ENCODE peak calls at places on chromosome 1, in four cellular contexts. Y, N, O and W are unnamed samples.

GRCh38 chr1:20850021-20850420 is 62.9 kb upstream of the HP1BP3 start:
- DNase-seq in Y (no peak), N (no peak), O (no peak), W (no peak)

GRCh38 chr1:202012544-202013478 is 2.4 kb downstream of the ELF3 start:
- DNase-seq in Y (no peak), N (no peak), O (no peak), W (no peak)

GRCh38 chr1:1122078-1122811 is 6.4 kb upstream of the C1orf159 start:
- DNase-seq in Y (peak; percentile 57), N (peak; percentile 45), O (peak; percentile 89), W (peak; percentile 100)

GRCh38 chr1:221294244-221294643 is 415.0 kb downstream of the HLX start:
- DNase-seq in Y (no peak), N (no peak), O (peak; percentile 24), W (no peak)

GRCh38 chr1:35544976-35545375 is 12.2 kb downstream of the KIAA0319L start:
- DNase-seq in Y (no peak), N (no peak), O (peak; percentile 34), W (no peak)

GRCh38 chr1:245493029-245493428 is 338.2 kb downstream of the KIF26B start:
- DNase-seq in Y (no peak), N (no peak), O (peak; percentile 53), W (no peak)

GRCh38 chr1:202063093-202063492 is 52.7 kb downstream of the ELF3 start:
- DNase-seq in Y (no peak), N (peak; percentile 19), O (no peak), W (no peak)

GRCh38 chr1:69567847-69568434 is at the start of gene LRRC7:
- DNase-seq in Y (peak; percentile 34), N (peak; percentile 23), O (peak; percentile 31), W (peak; percentile 73)

GRCh38 chr1:1001631-1002300 is 1.9 kb upstream of the HES4 start:
- DNase-seq in Y (peak; percentile 65), N (peak; percentile 53), O (peak; percentile 77), W (peak; percentile 99)

GRCh38 chr1:223345720-223346119 is 18.3 kb downstream of the SUSD4 start:
- DNase-seq in Y (no peak), N (no peak), O (no peak), W (no peak)

GRCh38 chr1:214312530-214313051 is 31.6 kb downstream of the SMYD2 start:
- DNase-seq in Y (no peak), N (no peak), O (no peak), W (no peak)

GRCh38 chr1:39262802-39263201 is 58.3 kb downstream of the MACF1 start:
- DNase-seq in Y (no peak), N (no peak), O (no peak), W (no peak)

GRCh38 chr1:79745928-79746327 is 739.4 kb upstream of the ADGRL4 start:
- DNase-seq in Y (peak; percentile 65), N (peak; percentile 5), O (no peak), W (no peak)

GRCh38 chr1:159986093-159986492 is 32.1 kb upstream of the SLAMF9 start:
- DNase-seq in Y (no peak), N (no peak), O (no peak), W (no peak)

GRCh38 chr1:225517221-225517620 is 89.4 kb upstream of the LBR start:
- DNase-seq in Y (no peak), N (no peak), O (no peak), W (no peak)

GRCh38 chr1:230825804-230826160 is 42.5 kb downstream of the C1orf198 start:
- DNase-seq in Y (no peak), N (no peak), O (peak; percentile 64), W (no peak)

GRCh38 chr1:150505431-150505830 is 2.5 kb upstream of the ECM1 start:
- DNase-seq in Y (no peak), N (no peak), O (no peak), W (peak; percentile 22)

GRCh38 chr1:213362598-213362997 is 311.6 kb downstream of the RPS6KC1 start:
- DNase-seq in Y (no peak), N (no peak), O (no peak), W (no peak)

GRCh38 chr1:62356257-62356835 is 37.1 kb upstream of the KANK4 start:
- DNase-seq in Y (no peak), N (peak; percentile 91), O (peak; percentile 92), W (peak; percentile 97)

GRCh38 chr1:1440941-1441888 is 5.7 kb downstream of the VWA1 start:
- DNase-seq in Y (peak; percentile 37), N (peak; percentile 20), O (peak; percentile 68), W (peak; percentile 100)

GRCh38 chr1:44568128-44568900 is 106.0 kb downstream of the TMEM53 start:
- DNase-seq in Y (no peak), N (no peak), O (no peak), W (no peak)

GRCh38 chr1:109582021-109582420 is 33.6 kb downstream of the GNAI3 start:
- DNase-seq in Y (no peak), N (no peak), O (no peak), W (no peak)

GRCh38 chr1:195495720-195496635 is 1112.3 kb downstream of the KCNT2 start:
- DNase-seq in Y (no peak), N (no peak), O (no peak), W (no peak)

DNA sequence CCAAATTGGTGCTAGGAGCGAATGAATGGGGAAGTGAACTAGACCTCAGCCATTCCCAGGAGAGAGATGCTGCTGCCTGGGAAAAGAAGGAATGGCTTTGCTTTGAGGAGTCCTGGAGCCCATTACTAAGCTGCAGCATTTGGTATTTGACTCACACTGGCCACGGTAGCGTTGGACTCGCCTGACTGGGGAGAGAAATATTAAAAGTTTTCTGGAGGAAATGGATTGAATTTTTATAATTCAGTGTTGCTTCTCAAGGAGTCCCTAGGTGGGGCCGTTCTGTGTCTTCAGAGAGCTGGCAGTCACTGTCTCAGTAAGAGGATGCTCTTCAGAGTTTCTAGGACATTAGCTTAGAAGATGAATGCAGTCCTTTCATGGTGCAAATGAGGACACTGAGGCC is 40.2 kb downstream of the PIK3CD start:
- DNase-seq in Y (no peak), N (peak; percentile 22), O (peak; percentile 33), W (peak; percentile 77)
- H3K36me3 ChIP-seq in Y (no peaks in the 10 kb centered on the region), N (no peaks in the 10 kb centered on the region), O (no peaks in the 10 kb centered on the region), W (no peaks in the 10 kb centered on the region)

GRCh38 chr1:189816558-189816957 is 661.1 kb downstream of the BRINP3 start:
- DNase-seq in Y (no peak), N (no peak), O (no peak), W (no peak)
- H3K4me2 ChIP-seq in Y (no peak overlapping the region), N (no peak overlapping the region), O (no peak overlapping the region), W (no peak overlapping the region)

GRCh38 chr1:19468397-19468956 is 16.9 kb downstream of the CAPZB start:
- DNase-seq in Y (no peak), N (no peak), O (no peak), W (no peak)
- H3K4me1 ChIP-seq in Y (peaks cover 20% of the 10 kb centered on the region), N (peaks cover 20% of the 10 kb centered on the region), O (peaks cover 45% of the 10 kb centered on the region), W (peaks cover 24% of the 10 kb centered on the region)

DNA sequence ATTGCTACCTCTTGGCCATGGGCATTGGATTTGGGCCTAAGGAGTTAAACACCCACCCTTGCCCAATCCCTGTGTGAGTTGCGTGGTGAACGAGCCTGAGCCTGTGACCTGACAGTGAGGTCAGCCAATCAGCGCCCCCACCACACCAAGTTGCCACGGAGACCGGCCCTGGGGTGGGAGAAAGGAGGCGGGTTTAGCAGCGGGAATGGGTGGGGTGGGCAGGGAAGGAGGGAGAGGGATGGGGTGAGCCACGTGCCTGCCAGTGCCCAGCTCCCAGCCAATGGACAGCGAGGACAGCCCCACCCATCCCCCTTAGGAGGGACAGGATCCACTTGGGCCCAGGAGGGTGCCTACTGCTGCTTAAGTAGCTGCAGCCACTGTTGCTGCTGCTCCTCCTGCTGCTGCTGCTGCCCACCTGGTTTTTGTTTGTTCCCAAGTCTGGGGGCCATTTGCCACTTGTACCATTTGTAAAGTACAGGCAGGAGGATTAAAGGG is 9.5 kb downstream of the ZBTB7B start:
- DNase-seq in Y (no peak), N (peak; percentile 28), O (peak; percentile 55), W (peak; percentile 92)
- H3K36me3 ChIP-seq in Y (no peaks in the 10 kb centered on the region), N (peaks cover 7% of the 10 kb centered on the region), O (no peaks in the 10 kb centered on the region), W (peaks cover 15% of the 10 kb centered on the region)